ENCODE peak calls at places on chromosomes 5 and 9, in nine cellular contexts. C is choroid plexus epithelial cell, E is GM12864, D is Calu3, V is AG09319, Q is HFF-Myc, H is GM06990, U is H1, M is endothelial cell. W is an unnamed sample.

GRCh38 chr5:170301149-170301548 is 3.6 kb upstream of the LCP2 start:
- DNase-seq in Q (no peak), H (no peak), V (no peak), M (no peak), C (no peak), U (no peak), E (no peak), D (no peak), W (no peak)

GRCh38 chr9:104780796-104781395 is 17.0 kb downstream of the NIPSNAP3B start:
- DNase-seq in U (no peak), M (no peak), Q (no peak), V (peak), C (peak), D (peak), E (no peak), H (no peak), W (no peak)

GRCh38 chr5:134549714-134550113 is 24.2 kb downstream of the JADE2 start:
- DNase-seq in C (peak), E (no peak), M (no peak), U (no peak), V (no peak), Q (no peak), D (no peak), H (no peak), W (no peak)

GRCh38 chr5:91419571-91420537 is 36.7 kb upstream of the ARRDC3 start:
- DNase-seq in V (peak), H (no peak), D (peak), M (peak), E (peak), Q (peak), C (peak), U (peak), W (peak)

GRCh38 chr5:40585537-40586267 is 94.0 kb upstream of the PTGER4 start:
- DNase-seq in V (no peak), H (no peak), C (no peak), U (no peak), M (no peak), E (no peak), D (no peak), Q (no peak), W (no peak)

GRCh38 chr9:127104465-127105311 is 17.7 kb downstream of the ANGPTL2 start:
- DNase-seq in U (no peak), H (no peak), M (no peak), E (no peak), Q (no peak), V (no peak), D (no peak), C (no peak), W (no peak)

GRCh38 chr5:134003957-134004625 is 684 bp downstream of the VDAC1 start:
- DNase-seq in D (peak), V (peak), U (no peak), Q (no peak), E (no peak), C (peak), M (no peak), H (peak), W (peak)

GRCh38 chr9:88169700-88170099 is 31.4 kb upstream of the SPATA31C2 start:
- DNase-seq in D (no peak), C (no peak), U (no peak), M (no peak), Q (no peak), E (no peak), V (no peak), H (no peak), W (no peak)

GRCh38 chr9:87393706-87394255 is 103.9 kb upstream of the DAPK1 start:
- DNase-seq in H (no peak), E (no peak), D (no peak), M (no peak), Q (no peak), C (no peak), U (no peak), V (no peak), W (no peak)

GRCh38 chr9:4259489-4259888 is 40.4 kb downstream of the GLIS3 start:
- DNase-seq in U (no peak), E (no peak), M (no peak), C (no peak), D (no peak), V (no peak), H (no peak), Q (no peak), W (no peak)

GRCh38 chr5:78799254-78800017 is 150.9 kb upstream of the LHFPL2 start:
- DNase-seq in V (no peak), D (no peak), C (peak), U (no peak), E (no peak), H (no peak), Q (no peak), M (no peak), W (no peak)

GRCh38 chr5:151741678-151742423 is 16.6 kb downstream of the ATOX1 start:
- DNase-seq in H (no peak), D (peak), U (no peak), M (no peak), Q (no peak), E (no peak), V (no peak), C (peak), W (no peak)

GRCh38 chr9:135664801-135665794 is 2.0 kb downstream of the LCN9 start:
- DNase-seq in U (peak), Q (no peak), C (no peak), D (no peak), E (no peak), V (no peak), M (no peak), H (no peak), W (no peak)

GRCh38 chr5:87079219-87079618 is 188.5 kb upstream of the RASA1 start:
- DNase-seq in U (no peak), Q (no peak), H (no peak), C (no peak), E (no peak), V (no peak), M (no peak), D (no peak), W (no peak)

GRCh38 chr5:10283927-10284635 is 23.6 kb downstream of the CMBL start:
- DNase-seq in C (peak), M (peak), U (peak), V (peak), H (peak), D (peak), Q (peak), E (peak), W (peak)

GRCh38 chr9:81417299-81417675 is 272.1 kb downstream of the TLE1 start:
- DNase-seq in U (no peak), Q (no peak), V (no peak), E (no peak), M (no peak), D (peak), H (no peak), C (no peak), W (no peak)

GRCh38 chr5:96637191-96637590 is 25.0 kb upstream of the CAST start:
- DNase-seq in H (no peak), V (no peak), C (no peak), M (no peak), E (no peak), Q (no peak), U (no peak), D (no peak), W (no peak)

GRCh38 chr9:126326228-126327015 is at the start of gene MVB12B:
- DNase-seq in U (no peak), C (no peak), Q (no peak), H (no peak), D (peak), M (peak), E (no peak), V (no peak), W (peak)

GRCh38 chr9:17509698-17510097 is 69.2 kb upstream of the SH3GL2 start:
- DNase-seq in H (no peak), Q (no peak), C (peak), D (no peak), U (no peak), M (no peak), V (no peak), E (no peak), W (no peak)

DNA sequence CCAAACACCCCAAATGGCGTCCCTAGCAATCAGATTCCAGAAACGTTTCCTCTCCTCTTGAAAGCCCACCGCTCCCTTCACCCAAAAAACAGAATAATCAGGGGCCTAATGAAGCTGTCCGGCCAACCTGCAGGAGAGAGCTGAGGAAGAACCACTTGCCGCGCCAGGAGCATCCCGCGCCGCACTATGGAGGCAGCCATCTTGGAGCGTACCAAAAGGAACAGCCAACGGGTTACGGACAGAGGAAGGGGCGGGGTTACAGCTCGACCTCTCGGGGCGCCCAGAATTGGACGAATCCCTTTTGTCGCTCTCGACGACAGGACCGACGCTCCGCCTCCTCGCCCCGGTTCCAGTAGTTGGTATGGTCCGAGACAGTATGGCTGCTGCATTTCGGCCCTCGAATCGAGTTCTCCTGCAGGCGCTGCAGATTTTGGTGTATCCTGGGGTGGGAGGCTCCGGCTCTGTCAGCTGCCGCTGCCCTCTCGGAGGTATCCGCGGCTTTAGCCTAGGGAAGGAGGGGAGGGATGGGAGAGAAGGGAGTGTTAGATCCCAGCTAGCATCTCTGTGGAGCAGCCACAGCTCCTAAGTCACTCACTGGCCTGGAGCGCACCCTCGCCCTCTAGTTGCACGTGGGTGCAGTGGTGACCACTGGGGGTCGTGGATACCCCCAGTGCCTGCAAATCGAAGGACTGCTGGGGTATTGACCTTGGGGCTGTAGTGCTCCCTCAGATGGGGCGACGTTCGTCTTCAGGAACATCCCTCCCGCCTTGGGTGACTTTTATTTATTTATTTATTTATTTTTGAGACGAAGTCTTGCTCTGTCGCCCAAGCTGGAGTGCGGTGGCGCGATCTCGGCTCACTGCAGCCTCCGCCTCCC is at the start of the genes MRPS27 and PTCD2:
- DNase-seq in Q (peak), H (peak), D (peak), V (peak), U (peak), M (peak), C (peak), E (peak), W (peak)
- TF ChIP-seq CTCF in Q (no peak), H (peak), D (no peak), V (peak), U (peak), M (no peak), C (peak), E (peak), W (no peak)

DNA sequence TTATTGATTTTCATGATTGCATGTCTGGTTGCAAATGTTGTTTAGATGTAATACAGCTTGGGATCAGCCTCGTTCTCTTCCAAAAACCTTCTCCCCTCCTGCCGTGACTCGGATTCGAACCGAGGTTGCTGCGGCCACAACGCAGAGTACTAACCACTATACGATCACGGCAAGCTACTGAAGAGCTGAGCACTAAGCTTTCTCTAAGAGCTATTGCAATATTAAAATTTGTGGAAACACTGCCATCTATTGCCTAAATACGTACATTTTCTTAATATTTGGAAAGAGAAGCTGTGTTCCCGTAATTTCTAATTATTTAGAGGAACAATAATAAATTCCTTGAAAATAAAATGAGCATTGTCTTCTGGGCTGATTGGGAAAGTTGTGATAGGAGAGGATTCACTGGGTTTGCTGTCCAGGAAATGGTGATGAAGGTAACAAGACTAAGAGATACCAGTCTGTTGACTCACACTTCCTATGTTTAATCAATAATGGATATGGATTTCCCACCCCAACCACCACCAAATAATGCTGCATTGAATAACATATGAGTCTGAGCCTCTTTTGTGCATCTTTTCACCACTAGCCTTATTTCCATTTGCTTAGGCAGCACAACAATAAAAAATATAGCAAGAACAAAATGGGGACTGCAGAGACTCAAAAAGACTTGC is 120.0 kb upstream of the NFIB start:
- DNase-seq in U (no peak), E (no peak), C (peak), V (peak), H (peak), Q (peak), D (no peak), M (no peak), W (no peak)
- TF ChIP-seq CTCF in U (no peak), E (no peak), C (peak), V (peak), H (no peak), Q (no peak), D (no peak), M (no peak), W (no peak)

DNA sequence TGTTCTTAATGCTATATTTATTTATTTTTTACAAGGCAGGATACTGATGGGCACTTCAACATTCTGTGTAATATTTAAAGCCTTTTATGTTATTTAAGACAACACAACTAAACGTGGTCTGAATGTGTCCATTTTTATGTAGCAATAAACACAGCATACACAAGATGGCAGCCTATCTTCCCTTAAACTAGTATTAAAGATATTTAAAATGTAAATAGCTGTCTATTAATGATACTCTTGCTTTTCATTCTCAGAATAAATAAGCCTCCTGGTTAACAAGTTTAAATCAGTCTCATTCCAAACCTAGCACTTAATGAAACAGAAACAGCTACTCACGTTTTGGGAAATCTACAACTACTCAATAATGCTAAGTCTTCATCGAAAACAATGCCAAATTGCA is 315.7 kb downstream of the MCTP1 start:
- DNase-seq in V (no peak), Q (no peak), H (no peak), M (no peak), E (no peak), D (no peak), C (peak), U (no peak), W (no peak)
- TF ChIP-seq CTCF in V (no peak), Q (no peak), H (peak), M (no peak), E (peak), D (no peak), C (peak), U (peak), W (no peak)

GRCh38 chr5:76207122-76207521 is 123.9 kb downstream of the SV2C start:
- DNase-seq in U (no peak), C (no peak), D (no peak), H (no peak), Q (no peak), M (no peak), V (no peak), E (no peak), W (no peak)

GRCh38 chr5:76204713-76205112 is 121.5 kb downstream of the SV2C start:
- DNase-seq in D (peak), U (no peak), H (no peak), E (no peak), Q (no peak), M (peak), V (no peak), C (no peak), W (no peak)

GRCh38 chr5:76204191-76204590 is 121.0 kb downstream of the SV2C start:
- DNase-seq in M (no peak), Q (no peak), D (no peak), V (no peak), H (no peak), E (no peak), U (no peak), C (no peak), W (no peak)

GRCh38 chr5:76210946-76211345 is 127.8 kb downstream of the SV2C start:
- DNase-seq in M (no peak), U (no peak), V (no peak), H (no peak), E (no peak), C (no peak), Q (no peak), D (no peak), W (no peak)

DNA sequence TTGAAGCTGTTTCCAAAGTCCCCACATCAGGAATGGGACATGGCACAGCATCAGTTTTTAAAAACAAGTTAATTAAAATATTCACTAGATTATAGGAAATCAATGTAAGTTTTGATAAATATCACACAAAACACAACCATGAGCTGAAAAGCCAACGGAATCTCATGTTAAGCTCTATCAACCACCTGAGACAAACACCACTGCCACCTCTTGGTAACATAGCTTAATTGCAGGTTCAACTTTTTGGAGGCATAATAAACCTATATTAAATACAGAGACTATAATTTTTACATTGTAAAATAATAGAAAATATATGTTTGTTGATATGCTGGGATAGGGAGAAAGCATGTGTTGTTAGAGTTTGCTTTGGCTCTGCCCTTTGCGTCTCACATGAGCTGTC is 126.1 kb downstream of the SV2C start:
- DNase-seq in M (no peak), C (no peak), Q (no peak), D (no peak), U (no peak), V (no peak), H (no peak), E (no peak), W (no peak)
- TF ChIP-seq CTCF in M (peak), C (peak), Q (peak), D (no peak), U (peak), V (no peak), H (peak), E (peak), W (peak)

GRCh38 chr9:2502210-2502609 is 119.4 kb upstream of the VLDLR start:
- DNase-seq in V (no peak), Q (no peak), C (no peak), U (no peak), E (no peak), D (no peak), H (no peak), M (no peak), W (no peak)
- TF ChIP-seq CTCF in V (no peak), Q (no peak), C (no peak), U (no peak), E (no peak), D (no peak), H (no peak), M (no peak), W (no peak)

W was measured in nephron progenitor cell.